ENCODE peak calls at places on chromosomes 11 and 22, in five cellular contexts. V is activated CD8-positive, alpha-beta memory T cell treated with anti-CD3 and anti-CD28 coated beads, Interleukin-2, amount 10 ng/mL, durations not matched to agents 7 days and 5 days; G is IMR-90; Z is effector memory CD8-positive, alpha-beta T cell; T is psoas muscle. Q is an unnamed sample.

GRCh38 chr11:105468154-105468553 is 141.7 kb upstream of the GRIA4 start:
- ATAC-seq in G (no peak), V (no peak), Z (no peak), T (no peak), Q (no peak)

GRCh38 chr11:87445002-87445401 is 407.3 kb downstream of the TMEM135 start:
- ATAC-seq in Z (no peak), V (no peak), T (no peak), G (peak), Q (no peak)

GRCh38 chr11:35373284-35373933 is 45.9 kb downstream of the SLC1A2 start:
- ATAC-seq in V (no peak), G (no peak), Z (peak), T (peak), Q (no peak)

GRCh38 chr22:31291403-31291715 is 929 bp downstream of the PIK3IP1 start:
- ATAC-seq in Z (no peak), T (peak), G (no peak), V (no peak), Q (no peak)

GRCh38 chr11:67384851-67385366 is 6.9 kb upstream of the RAD9A start:
- ATAC-seq in G (peak), V (no peak), Z (no peak), T (no peak), Q (no peak)

GRCh38 chr22:43230983-43231723 is 44.2 kb upstream of the TTLL12 start:
- ATAC-seq in V (peak), T (peak), Z (peak), G (peak), Q (peak)

GRCh38 chr11:44306469-44307244 is 3.3 kb downstream of the ALX4 start:
- ATAC-seq in G (no peak), T (no peak), V (no peak), Z (no peak), Q (no peak)

GRCh38 chr11:105929381-105929955 is 92.6 kb downstream of the MSANTD4 start:
- ATAC-seq in V (no peak), T (no peak), Z (no peak), G (peak), Q (no peak)

GRCh38 chr11:64449381-64450167 is 90.6 kb downstream of the RPS6KA4 start:
- ATAC-seq in G (peak), T (peak), V (peak), Z (peak), Q (peak)

GRCh38 chr22:44544523-44545433 is 46.7 kb upstream of the RTL6 start:
- ATAC-seq in V (no peak), Z (no peak), T (no peak), G (no peak), Q (no peak)

GRCh38 chr22:41425704-41426365 is 20.8 kb downstream of the TOB2 start:
- ATAC-seq in Z (peak), G (no peak), V (peak), T (no peak), Q (peak)

GRCh38 chr11:133443361-133443760 is 88.9 kb downstream of the OPCML start:
- ATAC-seq in G (no peak), T (no peak), Z (no peak), V (no peak), Q (no peak)

GRCh38 chr11:75174781-75175370 is 24.0 kb downstream of the SLCO2B1 start:
- ATAC-seq in G (no peak), T (no peak), V (peak), Z (no peak), Q (peak)

GRCh38 chr22:47042861-47043496 is 280.5 kb downstream of the TBC1D22A start:
- ATAC-seq in T (no peak), G (no peak), V (no peak), Z (no peak), Q (no peak)

GRCh38 chr11:528815-529728 is 6.3 kb downstream of the HRAS start:
- ATAC-seq in Z (no peak), T (peak), G (no peak), V (no peak), Q (no peak)

GRCh38 chr22:21015051-21016006 is at the start of gene P2RX6:
- ATAC-seq in Z (no peak), T (peak), G (peak), V (no peak), Q (no peak)

GRCh38 chr22:50673231-50674126 is 856 bp downstream of the SHANK3 start:
- ATAC-seq in T (no peak), G (no peak), Z (no peak), V (no peak), Q (no peak)

GRCh38 chr11:119422505-119423416 is at the start of gene THY1:
- ATAC-seq in Z (peak), G (peak), V (peak), T (no peak), Q (no peak)

GRCh38 chr11:118895093-118896039 is 11.7 kb downstream of the CXCR5 start:
- ATAC-seq in T (no peak), Z (peak), V (peak), G (no peak), Q (peak)

GRCh38 chr11:20451568-20451967 is 64.1 kb downstream of the PRMT3 start:
- ATAC-seq in V (no peak), T (no peak), G (no peak), Z (no peak), Q (no peak)

GRCh38 chr11:93481696-93482095 is 61.5 kb downstream of the SMCO4 start:
- ATAC-seq in T (peak), V (no peak), Z (no peak), G (no peak), Q (no peak)

GRCh38 chr11:133078591-133079179 is 453.6 kb downstream of the OPCML start:
- ATAC-seq in G (peak), Z (no peak), T (no peak), V (no peak), Q (no peak)

GRCh38 chr11:121469910-121470309 is 17.1 kb upstream of the SORL1-AS1 start:
- ATAC-seq in T (no peak), V (no peak), Z (no peak), G (no peak), Q (no peak)

GRCh38 chr11:102794382-102794781 is 3.6 kb downstream of the MMP1 start:
- ATAC-seq in T (no peak), G (peak), Z (no peak), V (no peak), Q (no peak)

GRCh38 chr22:39594411-39594810 is 23.9 kb downstream of the CACNA1I start:
- ATAC-seq in T (no peak), G (no peak), V (no peak), Z (no peak), Q (no peak)

GRCh38 chr11:76673164-76674142 is 2.9 kb upstream of the LRRC32 start:
- ATAC-seq in G (no peak), T (no peak), V (no peak), Z (no peak), Q (peak)

GRCh38 chr11:79241205-79241604 is 199.6 kb downstream of the TENM4 start:
- ATAC-seq in Z (no peak), T (no peak), V (no peak), G (no peak), Q (no peak)

GRCh38 chr11:63869171-63869591 is 30.3 kb downstream of the MARK2 start:
- ATAC-seq in T (no peak), V (peak), G (no peak), Z (no peak), Q (no peak)

GRCh38 chr22:49406047-49406650 is 421.5 kb downstream of the BRD1 start:
- ATAC-seq in V (no peak), G (no peak), T (no peak), Z (no peak), Q (no peak)

GRCh38 chr11:43880640-43881159 is at the start of gene ALKBH3:
- ATAC-seq in T (peak), V (peak), Z (peak), G (peak), Q (peak)

GRCh38 chr11:129316781-129317180 is 58.9 kb upstream of the BARX2 start:
- ATAC-seq in T (no peak), Z (no peak), G (no peak), V (no peak), Q (no peak)

GRCh38 chr11:8726395-8726794 is 43.8 kb downstream of the RPL27A start:
- ATAC-seq in V (no peak), T (peak), Z (no peak), G (no peak), Q (no peak)

GRCh38 chr22:44955102-44955501 is 54.7 kb downstream of the PHF21B start:
- ATAC-seq in V (no peak), Z (no peak), T (no peak), G (no peak), Q (peak)